ENCODE peak calls at places on chromosomes 2 and 18, in five cellular contexts. Q is AG09319; P is stimulated activated CD8-positive, alpha-beta memory T cell treated with anti-CD3 and anti-CD28 coated beads, Interleukin-15, amount 100 ng/mL, for 1 hour; N is Right ventricle myocardium superior; X is activated CD8-positive, alpha-beta memory T cell treated with anti-CD3 and anti-CD28 coated beads for 48 hours. A is an unnamed sample.

GRCh38 chr2:217804786-217805678 is 197.8 kb downstream of the TNS1 start:
- DNase-seq in Q (no peak), P (no peak), N (peak), X (no peak), A (no peak)

GRCh38 chr2:11697103-11697871 is 27.3 kb upstream of the NTSR2 start:
- DNase-seq in Q (peak), P (no peak), N (peak), X (no peak), A (no peak)

GRCh38 chr2:189581354-189582139 is 961 bp upstream of the SLC40A1 start:
- DNase-seq in Q (no peak), P (no peak), N (peak), X (no peak), A (no peak)

GRCh38 chr2:1010373-1011017 is 59.8 kb downstream of the SNTG2 start:
- DNase-seq in Q (no peak), P (no peak), N (no peak), X (no peak), A (no peak)

GRCh38 chr2:127153691-127154158 is 46.8 kb upstream of the BIN1 start:
- DNase-seq in Q (peak), P (no peak), N (no peak), X (no peak), A (no peak)

GRCh38 chr2:163347982-163348842 is 387.6 kb downstream of the FIGN start:
- DNase-seq in Q (peak), P (no peak), N (peak), X (no peak), A (peak)

GRCh38 chr2:31137211-31138036 is 816 bp downstream of the GALNT14 start:
- DNase-seq in Q (peak), P (no peak), N (no peak), X (no peak), A (no peak)

GRCh38 chr2:73981081-73981968 is 3.4 kb upstream of the TET3 start:
- DNase-seq in Q (no peak), P (no peak), N (peak), X (no peak), A (no peak)

GRCh38 chr18:55114856-55115255 is 155.6 kb upstream of the CCDC68 start:
- DNase-seq in Q (no peak), P (no peak), N (no peak), X (no peak), A (no peak)

GRCh38 chr2:37982147-37982582 is 57.1 kb downstream of the RMDN2 start:
- DNase-seq in Q (peak), P (peak), N (peak), X (peak), A (no peak)

A was measured in AG04449.